ENCODE peak calls at places on chromosomes 13 and 19, in five cellular contexts. P, Q, A, Y and K are unnamed samples.

GRCh38 chr13:46179576-46180368 is 2.2 kb downstream of the LCP1 start:
- DNase-seq in A (no peak), P (no peak), Q (no peak), Y (peak), K (no peak)

GRCh38 chr13:23632741-23633140 is 62.5 kb downstream of the TNFRSF19 start:
- DNase-seq in Q (no peak), Y (no peak), A (no peak), P (no peak), K (no peak)

GRCh38 chr19:2569596-2570465 is 93.9 kb downstream of the GADD45B start:
- DNase-seq in Q (no peak), A (no peak), Y (no peak), P (no peak), K (no peak)

GRCh38 chr13:38147050-38147449 is 202.6 kb upstream of the UFM1 start:
- DNase-seq in P (no peak), Q (no peak), A (no peak), Y (no peak), K (peak)

GRCh38 chr19:54873990-54874389 is at the start of gene FCAR:
- DNase-seq in Y (peak), A (no peak), Q (no peak), P (no peak), K (no peak)

GRCh38 chr19:40174087-40174486 is 17.1 kb upstream of the MAP3K10 start:
- DNase-seq in Y (no peak), A (no peak), Q (no peak), P (no peak), K (no peak)

GRCh38 chr13:23510979-23511735 is 59.1 kb upstream of the TNFRSF19 start:
- DNase-seq in A (no peak), Q (peak), Y (no peak), P (peak), K (peak)

GRCh38 chr13:20901668-20902437 is 693 bp downstream of the XPO4 start:
- DNase-seq in Q (peak), P (no peak), Y (peak), A (no peak), K (no peak)

GRCh38 chr19:14479985-14480694 is 5.0 kb upstream of the PTGER1 start:
- DNase-seq in P (no peak), Q (no peak), A (no peak), Y (no peak), K (no peak)

GRCh38 chr19:1823539-1824251 is 11.6 kb upstream of the ATP8B3 start:
- DNase-seq in A (no peak), P (no peak), Q (no peak), Y (no peak), K (no peak)

GRCh38 chr13:71524245-71525002 is 342.6 kb downstream of the DACH1 start:
- DNase-seq in P (no peak), Y (no peak), Q (no peak), A (no peak), K (no peak)

GRCh38 chr19:40443930-40444180 is 280 bp downstream of the SERTAD3 start:
- DNase-seq in Q (no peak), P (no peak), Y (no peak), A (no peak), K (no peak)

GRCh38 chr19:37999309-38000213 is 92.6 kb downstream of the SIPA1L3 start:
- DNase-seq in Y (no peak), P (peak), Q (peak), A (peak), K (no peak)

GRCh38 chr19:28422046-28422445 is 790.9 kb downstream of the UQCRFS1 start:
- DNase-seq in Q (no peak), A (no peak), P (no peak), Y (no peak), K (no peak)

GRCh38 chr19:10173527-10173926 is 21.2 kb downstream of the DNMT1 start:
- DNase-seq in P (peak), A (no peak), Q (no peak), Y (no peak), K (no peak)

DNA sequence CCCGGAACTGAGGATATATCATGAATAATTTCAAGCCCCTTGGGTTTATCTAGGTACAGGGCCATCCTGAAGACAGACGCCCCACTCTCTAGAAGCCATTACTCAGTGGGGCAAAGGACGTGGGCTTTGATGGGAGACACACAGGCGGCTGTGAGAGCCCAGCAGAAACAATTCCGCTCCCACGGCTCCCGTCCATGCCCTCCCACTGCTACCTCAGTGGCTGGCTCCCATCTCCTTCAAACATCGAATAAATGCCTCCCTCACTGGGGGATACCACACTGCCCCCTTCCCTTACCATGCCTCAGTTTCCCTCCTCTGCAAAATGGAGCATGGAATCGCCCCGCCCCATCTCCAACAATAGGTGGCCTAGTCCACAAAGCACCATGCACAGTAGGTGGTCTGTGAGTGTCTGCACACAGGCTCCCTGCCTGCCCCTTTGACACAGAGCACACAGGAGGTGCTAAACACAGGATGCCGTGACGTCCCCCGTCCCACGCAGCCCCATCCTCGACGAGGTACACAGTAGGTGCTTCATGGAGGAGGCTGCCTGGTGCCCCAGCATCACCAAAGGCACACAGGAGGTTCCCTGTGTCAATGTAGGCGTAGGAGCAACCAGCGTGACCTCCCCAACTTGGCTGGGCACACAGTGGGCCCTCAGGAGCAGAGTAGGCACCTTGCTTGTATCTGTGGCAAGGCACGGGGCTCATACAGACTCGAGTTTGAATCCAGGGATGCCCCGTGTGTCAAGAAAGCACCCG is 46.0 kb downstream of the PTPRS start:
- DNase-seq in Y (no peak), A (no peak), P (no peak), Q (no peak), K (no peak)
- H3K4me3 ChIP-seq in Y (no peak), A (no peak), P (no peak), Q (no peak), K (no peak)

GRCh38 chr19:51916167-51916566 is 11.1 kb upstream of the ZNF613 start:
- DNase-seq in A (no peak), Y (no peak), Q (no peak), P (no peak), K (no peak)

GRCh38 chr19:51919606-51920005 is 7.7 kb upstream of the ZNF613 start:
- DNase-seq in A (no peak), Y (no peak), Q (no peak), P (no peak), K (no peak)

DNA sequence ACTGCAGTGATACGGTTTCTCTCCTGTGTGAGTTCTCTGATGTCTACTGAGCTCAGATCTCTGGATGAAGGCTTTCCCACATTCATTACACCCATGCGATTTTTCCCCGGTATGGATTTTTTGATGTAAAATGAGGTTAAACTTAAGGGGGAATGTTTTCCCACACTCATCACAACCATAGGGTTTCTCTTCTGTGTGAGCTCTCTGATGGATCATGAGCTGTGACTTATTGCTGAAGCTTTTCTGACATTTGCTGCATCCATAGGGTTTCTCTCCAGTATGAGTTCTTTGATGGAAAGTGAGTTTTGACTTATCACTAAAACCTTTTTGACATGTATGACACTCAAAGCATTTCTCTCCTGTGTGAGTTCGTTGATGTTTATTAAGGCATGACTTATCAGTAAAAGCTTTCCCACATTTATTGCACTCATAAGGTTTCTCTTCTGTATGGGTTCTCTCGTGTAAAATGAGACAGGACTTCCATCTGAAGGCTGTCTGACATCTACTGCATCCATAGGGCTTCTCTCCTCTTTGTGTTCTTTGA is 10.6 kb upstream of the ZNF649 start:
- DNase-seq in Q (no peak), Y (no peak), P (no peak), A (no peak), K (no peak)
- H3K4me3 ChIP-seq in Q (no peak), Y (no peak), P (no peak), A (no peak), K (no peak)

GRCh38 chr19:36796714-36796999 is 24.1 kb upstream of the ZNF850 start:
- DNase-seq in A (no peak), Y (no peak), P (no peak), Q (no peak), K (no peak)

GRCh38 chr19:36797786-36798108 is 25.1 kb upstream of the ZNF850 start:
- DNase-seq in Q (no peak), P (no peak), A (no peak), Y (no peak), K (no peak)
- H3K4me3 ChIP-seq in Q (no peak), P (peak), A (peak), Y (peak), K (peak)

GRCh38 chr13:98216135-98216565 is 39.1 kb upstream of the RNF113B start:
- DNase-seq in A (no peak), P (peak), Q (peak), Y (peak), K (no peak)

GRCh38 chr13:98217597-98217996 is 40.5 kb upstream of the RNF113B start:
- DNase-seq in Q (no peak), Y (peak), A (no peak), P (no peak), K (no peak)

GRCh38 chr13:98215508-98215907 is 38.4 kb upstream of the RNF113B start:
- DNase-seq in A (no peak), Y (no peak), Q (no peak), P (no peak), K (no peak)

GRCh38 chr13:98214707-98215106 is 37.6 kb upstream of the RNF113B start:
- DNase-seq in A (no peak), Y (no peak), Q (peak), P (no peak), K (peak)

DNA sequence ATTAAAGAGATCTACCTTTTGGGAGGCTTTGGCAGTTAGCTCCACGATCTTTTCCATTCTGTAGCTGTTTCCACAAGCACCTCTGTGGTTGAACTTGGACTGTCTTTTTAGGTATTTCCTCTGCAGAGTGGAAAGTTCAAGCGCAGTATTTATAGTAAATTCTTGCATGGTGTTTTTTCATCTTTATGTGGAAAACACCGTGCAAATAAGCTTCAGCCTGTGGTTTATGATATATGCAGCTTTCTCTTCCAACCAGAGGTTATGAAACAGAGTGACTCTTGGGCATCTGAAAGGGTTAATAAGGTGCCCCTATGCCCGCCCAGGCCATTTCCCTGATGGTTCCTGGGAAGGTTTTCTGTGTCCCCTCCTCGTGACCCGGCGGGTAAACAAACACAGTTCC is 39.6 kb upstream of the RNF113B start:
- DNase-seq in A (no peak), Y (no peak), P (no peak), Q (no peak), K (no peak)
- H3K4me3 ChIP-seq in A (no peak), Y (no peak), P (no peak), Q (no peak), K (no peak)

GRCh38 chr19:44131955-44132354 is 9.4 kb upstream of the ZNF234 start:
- DNase-seq in A (no peak), Y (no peak), Q (no peak), P (no peak), K (no peak)
- H3K4me3 ChIP-seq in A (no peak), Y (no peak), Q (no peak), P (no peak), K (no peak)

GRCh38 chr19:29942404-29943261 is 594 bp downstream of the URI1 start:
- DNase-seq in P (peak), A (no peak), Q (no peak), Y (peak), K (no peak)
- H3K4me3 ChIP-seq in P (peak), A (peak), Q (peak), Y (peak), K (peak)